ENCODE peak calls at places on chromosomes 7 and 10, in ten cellular contexts. J, T, I, Z, S, D, Y, L, K and O are unnamed samples. For H3K4me1, the result is how much of the 10 kb centered on the place peaks cover.

GRCh38 chr7:73530800-73531199 is 8.7 kb upstream of the BAZ1B start:
- DNase-seq in J (no peak), T (no peak), I (no peak), Z (no peak), S (no peak), D (no peak), Y (no peak), L (no peak), K (no peak), O (no peak)

GRCh38 chr10:26437637-26438461 is at the start of gene APBB1IP:
- DNase-seq in J (peak), T (peak), I (peak), Z (peak), S (no peak), D (no peak), Y (no peak), L (peak), K (no peak), O (peak)

GRCh38 chr7:154915600-154915999 is 87.3 kb downstream of the PAXIP1 start:
- DNase-seq in J (peak), T (no peak), I (no peak), Z (no peak), S (no peak), D (no peak), Y (no peak), L (no peak), K (no peak), O (no peak)

GRCh38 chr10:100554902-100555301 is 19.2 kb downstream of the HIF1AN start:
- DNase-seq in J (no peak), T (no peak), I (no peak), Z (no peak), S (no peak), D (no peak), Y (no peak), L (no peak), K (no peak), O (no peak)

GRCh38 chr10:130234171-130234965 is 98.2 kb downstream of the GLRX3 start:
- DNase-seq in J (peak), T (no peak), I (no peak), Z (no peak), S (no peak), D (no peak), Y (no peak), L (peak), K (no peak), O (no peak)

GRCh38 chr7:149330914-149331567 is 69.0 kb downstream of the ZNF783 start:
- DNase-seq in J (no peak), T (no peak), I (no peak), Z (no peak), S (no peak), D (peak), Y (no peak), L (no peak), K (peak), O (no peak)

GRCh38 chr10:91032614-91033248 is 111.8 kb upstream of the ANKRD1 start:
- DNase-seq in J (no peak), T (peak), I (peak), Z (peak), S (peak), D (no peak), Y (no peak), L (no peak), K (no peak), O (peak)

GRCh38 chr10:97810476-97810875 is 38.7 kb upstream of the SFRP5 start:
- DNase-seq in J (no peak), T (no peak), I (no peak), Z (no peak), S (no peak), D (no peak), Y (no peak), L (no peak), K (peak), O (no peak)

GRCh38 chr7:129530881-129531391 is 28.6 kb downstream of the SMKR1 start:
- DNase-seq in J (peak), T (no peak), I (no peak), Z (no peak), S (no peak), D (peak), Y (peak), L (no peak), K (peak), O (no peak)

GRCh38 chr7:7789551-7789988 is 71.2 kb upstream of the RPA3 start:
- DNase-seq in J (no peak), T (no peak), I (no peak), Z (no peak), S (no peak), D (no peak), Y (no peak), L (no peak), K (no peak), O (no peak)

GRCh38 chr7:7785349-7785973 is 67.1 kb upstream of the RPA3 start:
- DNase-seq in J (no peak), T (no peak), I (no peak), Z (peak), S (no peak), D (no peak), Y (no peak), L (no peak), K (no peak), O (no peak)

GRCh38 chr7:7790041-7790751 is 71.8 kb upstream of the RPA3 start:
- DNase-seq in J (no peak), T (no peak), I (no peak), Z (no peak), S (no peak), D (no peak), Y (no peak), L (no peak), K (no peak), O (no peak)

GRCh38 chr7:7783001-7783400 is 64.6 kb upstream of the RPA3 start:
- DNase-seq in J (no peak), T (no peak), I (no peak), Z (no peak), S (no peak), D (no peak), Y (no peak), L (no peak), K (no peak), O (no peak)

DNA sequence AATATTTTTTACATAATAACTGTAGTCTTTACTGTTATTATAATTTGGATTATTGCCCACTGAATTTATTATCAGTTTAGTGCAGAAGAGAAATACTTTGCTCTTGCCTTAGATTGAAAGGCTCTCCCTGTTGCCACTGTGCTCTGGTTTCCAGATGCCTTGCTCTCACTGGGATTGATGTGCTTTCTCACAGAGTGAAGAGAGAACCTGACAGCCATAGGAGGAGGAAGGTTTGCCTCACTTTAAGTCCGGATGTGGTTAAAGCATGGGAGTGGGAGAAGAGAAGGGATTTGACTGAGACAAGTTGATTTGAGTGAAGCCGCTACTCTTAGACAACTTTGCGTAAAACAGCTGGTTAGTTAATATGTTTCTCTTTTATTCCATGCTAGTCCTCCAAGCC is 68.2 kb upstream of the RPA3 start:
- DNase-seq in J (no peak), T (no peak), I (no peak), Z (no peak), S (no peak), D (no peak), Y (no peak), L (no peak), K (no peak), O (no peak)
- TF ChIP-seq POLR2A in J (no peak), T (no peak), I (no peak), Z (no peak), S (no peak), D (no peak), Y (no peak), L (no peak), K (no peak), O (no peak)

GRCh38 chr7:150404785-150405583 is 25.9 kb downstream of the ZNF775 start:
- DNase-seq in J (peak), T (peak), I (peak), Z (peak), S (peak), D (peak), Y (peak), L (peak), K (peak), O (peak)
- TF ChIP-seq CTCF in J (no peak), T (no peak), I (peak), Z (peak), S (no peak), D (peak), Y (no peak), L (no peak), K (peak), O (peak)

GRCh38 chr10:46016811-46017210 is 13.6 kb downstream of the NCOA4 start:
- DNase-seq in J (no peak), T (no peak), I (no peak), Z (no peak), S (no peak), D (no peak), Y (no peak), L (no peak), K (no peak), O (no peak)
- H3K4me1 ChIP-seq in J (half or more), T (half or more), I (under half), Z (under half), S (under half), D (under half), Y (under half), L (half or more), K (under half), O (under half)

GRCh38 chr7:152756126-152756525 is 3.4 kb upstream of the ACTR3B start:
- DNase-seq in J (no peak), T (no peak), I (no peak), Z (no peak), S (no peak), D (no peak), Y (no peak), L (no peak), K (no peak), O (no peak)

GRCh38 chr7:152760384-152761115 is 998 bp downstream of the ACTR3B start:
- DNase-seq in J (no peak), T (no peak), I (no peak), Z (no peak), S (no peak), D (no peak), Y (peak), L (no peak), K (no peak), O (no peak)

GRCh38 chr7:152762056-152762455 is 2.5 kb downstream of the ACTR3B start:
- DNase-seq in J (no peak), T (no peak), I (no peak), Z (no peak), S (no peak), D (no peak), Y (no peak), L (no peak), K (no peak), O (no peak)

GRCh38 chr7:152761116-152761748 is 1.7 kb downstream of the ACTR3B start:
- DNase-seq in J (no peak), T (no peak), I (no peak), Z (no peak), S (no peak), D (no peak), Y (no peak), L (no peak), K (no peak), O (no peak)

DNA sequence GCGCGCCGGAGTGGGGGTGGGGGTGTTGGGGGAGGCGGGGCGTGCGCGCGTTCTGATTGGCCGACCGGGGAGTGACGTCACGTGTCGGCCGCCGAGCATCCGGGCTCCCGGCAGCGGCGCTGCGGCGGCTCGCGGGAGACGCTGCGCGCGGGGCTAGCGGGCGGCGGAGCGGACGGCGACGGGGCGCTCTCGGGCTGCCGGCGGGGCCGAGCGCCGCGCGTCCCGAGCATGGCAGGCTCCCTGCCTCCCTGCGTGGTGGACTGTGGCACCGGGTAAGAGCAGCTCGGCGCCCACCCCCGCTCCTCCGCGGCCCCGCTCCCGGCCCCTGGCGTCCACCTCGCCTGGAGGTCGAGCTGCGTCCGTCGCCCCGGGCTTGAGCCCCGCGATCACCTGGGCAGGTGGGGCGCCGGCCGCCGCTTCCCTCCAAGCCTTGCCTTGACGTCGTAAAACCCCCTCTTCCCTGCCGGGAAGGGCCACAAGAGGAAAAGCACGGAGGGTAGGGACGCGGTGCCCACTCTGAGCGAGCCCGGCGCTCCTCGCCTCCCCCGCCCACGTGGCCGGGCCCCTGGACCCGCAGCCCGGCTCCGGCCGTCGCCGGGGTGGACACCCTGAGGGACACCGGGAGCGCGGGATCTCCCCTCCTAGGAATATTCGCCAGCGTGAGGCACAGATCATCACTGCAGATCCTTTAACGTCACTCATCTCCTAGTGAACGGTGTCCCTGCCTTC is at the start of gene ACTR3B:
- DNase-seq in J (peak), T (peak), I (peak), Z (peak), S (peak), D (peak), Y (peak), L (peak), K (peak), O (peak)
- TF ChIP-seq POLR2A in J (no peak), T (peak), I (peak), Z (no peak), S (peak), D (peak), Y (peak), L (no peak), K (peak), O (peak)

GRCh38 chr10:32377458-32378370 is 30.8 kb upstream of the EPC1 start:
- DNase-seq in J (no peak), T (peak), I (no peak), Z (peak), S (peak), D (peak), Y (peak), L (no peak), K (peak), O (peak)
- TF ChIP-seq CTCF in J (no peak), T (no peak), I (no peak), Z (no peak), S (peak), D (peak), Y (no peak), L (no peak), K (peak), O (peak)

DNA sequence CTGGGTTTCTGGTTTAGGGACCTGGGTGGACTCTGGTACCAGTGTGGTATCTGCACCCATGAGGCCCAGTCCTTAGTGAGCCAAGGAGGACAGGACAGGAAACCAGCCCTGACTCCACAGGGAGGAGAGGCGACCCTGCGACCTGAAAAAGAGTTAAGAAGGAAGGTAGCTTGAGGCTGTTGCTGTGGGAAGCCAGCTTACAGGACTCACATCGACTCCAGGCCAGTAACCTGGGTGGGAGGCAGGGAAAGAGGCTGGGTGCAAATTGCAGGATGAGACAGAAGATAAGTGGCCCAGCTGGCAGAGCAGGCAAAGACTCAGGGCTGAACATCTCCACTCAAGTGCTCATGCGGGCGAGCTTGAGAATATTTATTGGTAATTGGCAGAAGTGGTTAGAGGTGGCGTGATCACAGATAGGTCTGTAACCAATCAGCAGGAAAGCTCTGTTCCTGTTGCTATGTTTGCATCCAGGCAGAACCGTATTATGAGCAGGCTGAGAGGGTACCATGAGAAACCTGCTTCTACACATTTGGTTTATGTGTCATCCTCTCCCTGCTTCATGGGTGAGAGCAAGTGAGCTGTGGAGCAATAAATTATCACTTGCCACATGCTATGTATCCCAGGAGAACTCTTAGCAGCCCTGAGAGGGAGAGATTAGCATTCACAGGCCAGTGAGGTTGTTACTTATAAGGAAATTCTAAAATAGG is 11.0 kb downstream of the TLL2 start:
- DNase-seq in J (no peak), T (no peak), I (no peak), Z (no peak), S (no peak), D (no peak), Y (no peak), L (no peak), K (no peak), O (no peak)
- H3K4me1 ChIP-seq in J (under half), T (under half), I (under half), Z (under half), S (under half), D (under half), Y (under half), L (under half), K (under half), O (under half)

DNA sequence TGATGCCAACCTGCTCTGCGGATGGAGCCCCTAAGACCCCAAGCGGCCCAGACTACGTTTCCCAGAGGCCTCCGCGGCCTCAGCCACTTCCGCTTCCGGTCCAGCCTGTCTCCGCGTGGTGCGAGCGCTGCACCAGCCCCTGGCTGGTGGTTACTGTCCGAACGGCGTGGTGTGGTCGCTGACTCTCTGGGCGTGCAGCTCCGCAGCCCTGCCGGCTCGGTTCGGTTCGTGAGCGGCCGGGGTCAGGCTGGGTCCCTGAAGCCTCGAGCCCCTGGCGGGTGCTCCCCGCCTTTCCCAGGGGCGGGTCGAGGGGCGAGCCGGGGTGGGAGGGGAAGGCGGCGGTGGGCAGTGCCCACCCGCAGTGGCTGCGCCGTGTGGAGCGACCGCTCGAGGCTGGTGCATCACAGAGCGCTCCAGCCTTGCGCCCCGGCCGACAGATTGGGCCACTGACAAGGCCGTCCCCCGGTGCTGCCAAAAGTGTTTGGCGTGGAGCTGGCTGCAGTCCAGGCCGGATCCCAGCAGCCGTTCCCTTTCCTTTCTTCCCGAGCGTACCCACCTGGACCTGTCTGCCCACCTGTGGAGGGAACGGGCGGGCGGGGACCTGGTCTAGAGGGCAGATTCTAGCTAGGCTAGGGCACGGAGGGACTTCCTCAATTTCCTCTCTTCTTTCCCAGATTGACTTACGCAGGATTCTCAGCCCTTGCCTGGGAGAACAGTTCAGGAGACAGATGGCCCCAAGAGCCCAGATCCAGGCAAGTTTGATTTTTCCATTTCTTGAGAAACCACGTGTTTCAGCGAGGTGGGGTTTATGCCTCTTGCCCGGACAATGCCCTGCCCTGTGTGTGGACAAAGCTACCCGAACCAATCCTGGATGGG is at the start of gene ZNF485:
- DNase-seq in J (peak), T (peak), I (peak), Z (peak), S (peak), D (peak), Y (peak), L (peak), K (peak), O (peak)
- TF ChIP-seq POLR2A in J (no peak), T (peak), I (peak), Z (peak), S (no peak), D (peak), Y (peak), L (no peak), K (peak), O (peak)

GRCh38 chr7:55411844-55412243 is 46.7 kb downstream of the LANCL2 start:
- DNase-seq in J (no peak), T (no peak), I (no peak), Z (no peak), S (no peak), D (no peak), Y (no peak), L (no peak), K (no peak), O (no peak)

GRCh38 chr7:55405856-55406541 is 40.9 kb downstream of the LANCL2 start:
- DNase-seq in J (no peak), T (no peak), I (no peak), Z (peak), S (no peak), D (no peak), Y (no peak), L (peak), K (no peak), O (peak)

GRCh38 chr7:55410641-55411239 is 45.6 kb downstream of the LANCL2 start:
- DNase-seq in J (no peak), T (no peak), I (no peak), Z (no peak), S (no peak), D (no peak), Y (no peak), L (no peak), K (no peak), O (no peak)

GRCh38 chr7:55413442-55413841 is 48.3 kb downstream of the LANCL2 start:
- DNase-seq in J (no peak), T (no peak), I (no peak), Z (no peak), S (no peak), D (no peak), Y (no peak), L (no peak), K (no peak), O (no peak)

GRCh38 chr7:55409474-55410225 is 44.5 kb downstream of the LANCL2 start:
- DNase-seq in J (no peak), T (no peak), I (no peak), Z (no peak), S (no peak), D (no peak), Y (no peak), L (no peak), K (no peak), O (no peak)
- TF ChIP-seq CTCF in J (no peak), T (no peak), I (no peak), Z (no peak), S (no peak), D (no peak), Y (no peak), L (no peak), K (peak), O (no peak)

GRCh38 chr10:113071446-113071845 is 121.4 kb downstream of the TCF7L2 start:
- DNase-seq in J (no peak), T (no peak), I (peak), Z (peak), S (peak), D (no peak), Y (peak), L (peak), K (no peak), O (peak)
- H3K4me1 ChIP-seq in J (under half), T (under half), I (under half), Z (under half), S (under half), D (half or more), Y (under half), L (half or more), K (half or more), O (under half)

GRCh38 chr7:151140826-151141225 is 26.7 kb downstream of the GBX1 start:
- DNase-seq in J (no peak), T (no peak), I (no peak), Z (peak), S (peak), D (no peak), Y (no peak), L (no peak), K (no peak), O (no peak)
- TF ChIP-seq POLR2A in J (no peak), T (no peak), I (no peak), Z (no peak), S (no peak), D (no peak), Y (no peak), L (no peak), K (no peak), O (no peak)